ENCODE peak calls at places on chromosomes 4 and X, in four cellular contexts. Q is SK-N-SH, K is A549, J is K562. B is an unnamed sample.

GRCh38 chr4:98754736-98755135 is 96.3 kb upstream of the TSPAN5 start:
- DNase-seq in K (no peak), Q (no peak), J (no peak), B (no peak)

GRCh38 chrX:73563740-73564073 is 710 bp downstream of the CHIC1 start:
- DNase-seq in Q (no peak), J (no peak), K (peak), B (no peak)

GRCh38 chr4:114509340-114509739 is 89.3 kb upstream of the UGT8 start:
- DNase-seq in Q (no peak), K (no peak), J (no peak), B (no peak)

GRCh38 chr4:140595065-140595464 is 26.3 kb upstream of the UCP1 start:
- DNase-seq in Q (no peak), K (peak), J (no peak), B (peak)

GRCh38 chr4:83993774-83994173 is 457.9 kb downstream of the GPAT3 start:
- DNase-seq in Q (no peak), J (peak), K (peak), B (no peak)

GRCh38 chr4:13539721-13540445 is 4.4 kb downstream of the NKX3-2 start:
- DNase-seq in K (no peak), Q (peak), J (no peak), B (no peak)

GRCh38 chr4:159142254-159142653 is 39.4 kb downstream of the RAPGEF2 start:
- DNase-seq in J (peak), Q (no peak), K (no peak), B (peak)

GRCh38 chrX:19127649-19128168 is 5.4 kb upstream of the ADGRG2 start:
- DNase-seq in K (peak), J (no peak), Q (no peak), B (no peak)

GRCh38 chrX:147920161-147920666 is 8.5 kb downstream of the FMR1 start:
- DNase-seq in K (no peak), J (no peak), Q (no peak), B (no peak)

GRCh38 chr4:18934197-18934596 is 912.6 kb upstream of the LCORL start:
- DNase-seq in J (no peak), K (no peak), Q (peak), B (no peak)

GRCh38 chr4:186067757-186068385 is 1.1 kb upstream of the TLR3 start:
- DNase-seq in K (peak), Q (peak), J (no peak), B (peak)

GRCh38 chr4:74304136-74304628 is 4.1 kb upstream of the EPGN start:
- DNase-seq in Q (no peak), K (no peak), J (no peak), B (no peak)

GRCh38 chr4:74934016-74934821 is 1.3 kb downstream of the PARM1 start:
- DNase-seq in J (no peak), K (no peak), Q (peak), B (peak)

GRCh38 chr4:96593422-96593821 is 753.5 kb downstream of the PDHA2 start:
- DNase-seq in K (no peak), Q (no peak), J (no peak), B (no peak)

GRCh38 chr4:25486171-25486570 is 109.1 kb downstream of the ANAPC4 start:
- DNase-seq in K (peak), J (no peak), Q (no peak), B (no peak)

GRCh38 chrX:65674351-65674893 is 7.0 kb downstream of the MSN start:
- DNase-seq in J (no peak), Q (no peak), K (no peak), B (peak)

GRCh38 chr4:117481742-117482141 is 396.4 kb upstream of the TRAM1L1 start:
- DNase-seq in J (no peak), Q (no peak), K (no peak), B (peak)

GRCh38 chr4:60134106-60134505 is 1066.0 kb upstream of the ADGRL3 start:
- DNase-seq in K (no peak), J (no peak), Q (no peak), B (no peak)

GRCh38 chrX:153063315-153063714 is 7.0 kb downstream of the PNMA3 start:
- DNase-seq in Q (no peak), J (no peak), K (no peak), B (peak)

GRCh38 chrX:119266364-119266995 is 30.4 kb downstream of the PGRMC1 start:
- DNase-seq in Q (peak), J (peak), K (peak), B (peak)

GRCh38 chr4:27366424-27366823 is 505.8 kb downstream of the STIM2 start:
- DNase-seq in Q (no peak), K (no peak), J (no peak), B (no peak)

GRCh38 chr4:8308144-8308543 is 38.6 kb downstream of the HTRA3 start:
- DNase-seq in Q (no peak), J (no peak), K (no peak), B (no peak)

GRCh38 chr4:14994242-14994641 is 8.0 kb upstream of the CPEB2 start:
- DNase-seq in Q (no peak), K (no peak), J (no peak), B (peak)

GRCh38 chrX:139388234-139388633 is 142.3 kb upstream of the F9 start:
- DNase-seq in J (no peak), Q (no peak), K (no peak), B (no peak)

GRCh38 chr4:148007303-148007702 is 275.4 kb downstream of the ARHGAP10 start:
- DNase-seq in K (peak), J (peak), Q (no peak), B (peak)

GRCh38 chr4:85318415-85318814 is 156.5 kb upstream of the ARHGAP24 start:
- DNase-seq in K (no peak), J (no peak), Q (no peak), B (no peak)

GRCh38 chr4:5045099-5045498 is 6.2 kb upstream of the STK32B start:
- DNase-seq in J (no peak), Q (no peak), K (no peak), B (no peak)

GRCh38 chr4:24003476-24003875 is 113.6 kb upstream of the PPARGC1A start:
- DNase-seq in K (no peak), J (no peak), Q (no peak), B (no peak)

GRCh38 chr4:78904143-78904542 is 35.1 kb downstream of the PAQR3 start:
- DNase-seq in Q (no peak), J (no peak), K (no peak), B (no peak)

GRCh38 chr4:8737601-8738279 is 133.9 kb downstream of the HMX1 start:
- DNase-seq in Q (peak), J (no peak), K (no peak), B (no peak)

GRCh38 chr4:110475881-110476818 is at the start of gene ENPEP:
- DNase-seq in Q (peak), J (no peak), K (no peak), B (peak)

GRCh38 chr4:95529941-95530340 is 18.8 kb downstream of the UNC5C start:
- DNase-seq in J (no peak), Q (no peak), K (no peak), B (no peak)

GRCh38 chrX:101079736-101080135 is 1.1 kb downstream of the TMEM35A start:
- DNase-seq in J (no peak), K (no peak), Q (no peak), B (no peak)

GRCh38 chrX:148774276-148774675 is 273.9 kb downstream of the AFF2 start:
- DNase-seq in K (no peak), Q (no peak), J (no peak), B (no peak)

GRCh38 chrX:130878350-130879341 is 24.4 kb downstream of the ENOX2 start:
- DNase-seq in J (no peak), Q (no peak), K (peak), B (peak)

GRCh38 chr4:188603646-188604045 is 464.4 kb downstream of the TRIML1 start:
- DNase-seq in J (no peak), K (no peak), Q (no peak), B (peak)

GRCh38 chr4:151039733-151040132 is 24.6 kb upstream of the LRBA start:
- DNase-seq in K (no peak), J (no peak), Q (no peak), B (no peak)

GRCh38 chr4:147823135-147823534 is 91.2 kb downstream of the ARHGAP10 start:
- DNase-seq in Q (no peak), K (no peak), J (no peak), B (peak)

GRCh38 chr4:53847935-53848334 is 216.5 kb downstream of the CHIC2 start:
- DNase-seq in K (no peak), Q (no peak), J (no peak), B (no peak)
- TF ChIP-seq RFX5 in K (no peak), Q (no peak), J (no peak), B (no peak)

GRCh38 chr4:87053802-87054767 is 119.3 kb downstream of the AFF1 start:
- DNase-seq in Q (no peak), J (peak), K (no peak), B (no peak)
- TF ChIP-seq RFX5 in Q (no peak), J (no peak), K (no peak), B (no peak)

DNA sequence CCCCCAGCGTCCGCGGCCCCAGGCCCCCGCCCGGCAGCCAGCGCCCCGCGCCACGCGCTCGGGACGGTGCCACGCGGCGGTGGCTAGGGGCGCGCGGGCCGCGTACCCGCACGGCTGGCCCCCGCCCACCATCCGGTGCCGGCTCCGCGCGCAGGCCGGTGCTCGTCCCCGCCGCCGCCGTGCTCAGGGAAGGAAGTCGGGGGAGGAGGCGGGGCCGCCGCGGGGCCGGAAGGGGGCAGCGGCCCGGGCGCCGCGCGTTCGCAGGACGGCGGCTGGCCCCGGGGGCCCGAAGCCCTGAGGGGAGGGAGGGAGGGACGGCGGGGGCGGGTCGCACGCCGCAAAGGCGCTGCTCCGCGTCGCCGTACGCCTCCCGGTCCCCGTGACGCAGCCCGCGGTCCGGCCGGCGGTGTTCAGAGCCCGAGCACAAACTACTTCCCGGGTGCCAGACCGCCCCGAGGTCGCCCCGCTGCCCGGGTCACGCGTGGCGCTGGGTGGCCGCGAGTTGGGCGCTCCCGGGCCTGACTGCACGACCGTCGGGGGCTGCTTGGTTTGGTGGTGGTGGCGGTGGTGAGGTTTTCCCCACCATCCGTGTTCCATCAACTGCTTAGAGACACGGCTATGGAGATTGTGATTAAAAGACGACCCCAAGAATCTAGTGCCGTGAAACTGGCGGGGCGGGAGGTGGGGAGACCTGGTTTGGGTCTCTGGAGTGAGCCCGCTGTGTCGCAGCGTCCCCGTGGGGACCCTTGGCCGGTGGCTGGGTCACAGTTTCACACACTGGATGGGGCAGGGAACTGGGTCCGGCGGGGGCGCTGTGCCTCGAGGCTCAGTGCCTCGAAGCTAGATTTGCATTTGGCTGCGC is at the start of gene DCTD:
- DNase-seq in K (peak), Q (peak), J (peak), B (peak)
- TF ChIP-seq RFX5 in K (no peak), Q (no peak), J (no peak), B (no peak)

GRCh38 chr4:2511645-2512131 is 24.8 kb upstream of the FAM193A start:
- DNase-seq in K (no peak), J (peak), Q (no peak), B (no peak)

GRCh38 chr4:2507259-2507658 is 29.2 kb upstream of the FAM193A start:
- DNase-seq in K (no peak), J (no peak), Q (no peak), B (no peak)

GRCh38 chr4:2503809-2504208 is 32.6 kb upstream of the FAM193A start:
- DNase-seq in K (no peak), Q (no peak), J (no peak), B (no peak)

GRCh38 chr4:2510351-2511259 is 25.8 kb upstream of the FAM193A start:
- DNase-seq in Q (no peak), K (no peak), J (peak), B (no peak)

DNA sequence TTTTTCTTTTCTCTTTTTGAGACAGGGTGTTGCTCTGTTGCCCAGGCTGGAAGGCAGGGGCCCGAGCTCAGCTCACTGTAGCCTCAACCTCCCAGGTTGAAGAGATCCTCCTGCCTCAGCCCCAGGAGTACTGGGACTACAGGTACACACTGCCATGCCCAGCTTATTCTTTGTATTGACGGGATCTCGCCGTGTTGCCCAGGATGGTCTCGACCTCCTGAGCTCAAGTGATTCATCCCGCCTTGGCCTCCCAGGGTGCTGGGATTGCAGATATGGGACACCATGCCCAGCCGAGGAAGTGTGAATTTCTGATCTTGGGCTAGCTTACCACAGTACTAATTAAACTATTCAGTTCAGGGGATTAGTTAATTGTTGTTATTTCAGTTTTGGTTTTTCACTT is 28.6 kb upstream of the FAM193A start:
- DNase-seq in Q (no peak), J (no peak), K (no peak), B (no peak)
- TF ChIP-seq RFX5 in Q (no peak), J (no peak), K (no peak), B (no peak)

GRCh38 chrX:2360731-2361130 is 140.0 kb downstream of the DHRSX start:
- DNase-seq in Q (no peak), J (peak), K (peak), B (no peak)
- TF ChIP-seq RFX5 in Q (no peak), J (no peak), K (no peak), B (no peak)